ENCODE peak calls at places on chromosomes 1 and 21, in five cellular contexts. Y is Panc1, G is GM12878, F is HCT116, E is upper lobe of left lung. N is an unnamed sample.

GRCh38 chr1:100246738-100247137 is 2.9 kb downstream of the DBT start:
- ATAC-seq in F (no peak), E (no peak), G (no peak), Y (no peak), N (no peak)

GRCh38 chr1:222006715-222007114 is 264.8 kb upstream of the DUSP10 start:
- ATAC-seq in F (no peak), E (no peak), Y (no peak), G (no peak), N (no peak)

GRCh38 chr1:23103001-23103879 is 65.4 kb downstream of the LUZP1 start:
- ATAC-seq in E (no peak), G (peak; percentile 49), F (peak; percentile 49), Y (peak; percentile 66), N (no peak)

GRCh38 chr1:175757381-175758015 is 14.1 kb upstream of the TNR start:
- ATAC-seq in F (peak; percentile 100), Y (peak; percentile 94), E (no peak), G (peak; percentile 98), N (no peak)

GRCh38 chr21:46060596-46061061 is 37.3 kb upstream of the COL6A2 start:
- ATAC-seq in Y (peak; percentile 55), F (no peak), G (no peak), E (peak; percentile 23), N (peak; percentile 66)

GRCh38 chr1:55428944-55429931 is 214.1 kb upstream of the USP24 start:
- ATAC-seq in F (peak; percentile 95), G (no peak), E (peak; percentile 91), Y (peak; percentile 97), N (peak; percentile 92)

GRCh38 chr1:170309389-170310013 is 163.7 kb downstream of the NTMT2 start:
- ATAC-seq in G (no peak), Y (no peak), F (no peak), E (peak; percentile 62), N (peak; percentile 48)

GRCh38 chr1:23639460-23639859 is 52.1 kb upstream of the RPL11 start:
- ATAC-seq in G (no peak), E (no peak), Y (no peak), F (no peak), N (no peak)

GRCh38 chr21:41751621-41752020 is 15.2 kb downstream of the RIPK4 start:
- ATAC-seq in F (no peak), E (peak; percentile 60), G (no peak), Y (peak; percentile 33), N (no peak)

GRCh38 chr21:35075546-35075945 is 26.4 kb upstream of the RUNX1 start:
- ATAC-seq in E (no peak), Y (no peak), G (no peak), F (no peak), N (no peak)

GRCh38 chr21:38511198-38511597 is 12.9 kb upstream of the ERG start:
- ATAC-seq in F (no peak), Y (no peak), G (no peak), E (no peak), N (no peak)

GRCh38 chr1:162014202-162014601 is 9.5 kb downstream of the OLFML2B start:
- ATAC-seq in E (no peak), Y (no peak), F (no peak), G (no peak), N (no peak)

GRCh38 chr1:108817811-108818210 is 39.1 kb downstream of the AKNAD1 start:
- ATAC-seq in F (no peak), G (no peak), E (no peak), Y (no peak), N (no peak)

GRCh38 chr1:108817016-108817415 is 39.9 kb downstream of the AKNAD1 start:
- ATAC-seq in G (peak; percentile 46), F (peak; percentile 6), Y (peak; percentile 58), E (peak; percentile 84), N (no peak)

GRCh38 chr1:108814343-108815125 is 42.4 kb downstream of the AKNAD1 start:
- ATAC-seq in Y (no peak), E (no peak), G (no peak), F (no peak), N (peak; percentile 70)

GRCh38 chr1:108815566-108815965 is 41.3 kb downstream of the AKNAD1 start:
- ATAC-seq in Y (no peak), F (no peak), G (no peak), E (no peak), N (no peak)

DNA sequence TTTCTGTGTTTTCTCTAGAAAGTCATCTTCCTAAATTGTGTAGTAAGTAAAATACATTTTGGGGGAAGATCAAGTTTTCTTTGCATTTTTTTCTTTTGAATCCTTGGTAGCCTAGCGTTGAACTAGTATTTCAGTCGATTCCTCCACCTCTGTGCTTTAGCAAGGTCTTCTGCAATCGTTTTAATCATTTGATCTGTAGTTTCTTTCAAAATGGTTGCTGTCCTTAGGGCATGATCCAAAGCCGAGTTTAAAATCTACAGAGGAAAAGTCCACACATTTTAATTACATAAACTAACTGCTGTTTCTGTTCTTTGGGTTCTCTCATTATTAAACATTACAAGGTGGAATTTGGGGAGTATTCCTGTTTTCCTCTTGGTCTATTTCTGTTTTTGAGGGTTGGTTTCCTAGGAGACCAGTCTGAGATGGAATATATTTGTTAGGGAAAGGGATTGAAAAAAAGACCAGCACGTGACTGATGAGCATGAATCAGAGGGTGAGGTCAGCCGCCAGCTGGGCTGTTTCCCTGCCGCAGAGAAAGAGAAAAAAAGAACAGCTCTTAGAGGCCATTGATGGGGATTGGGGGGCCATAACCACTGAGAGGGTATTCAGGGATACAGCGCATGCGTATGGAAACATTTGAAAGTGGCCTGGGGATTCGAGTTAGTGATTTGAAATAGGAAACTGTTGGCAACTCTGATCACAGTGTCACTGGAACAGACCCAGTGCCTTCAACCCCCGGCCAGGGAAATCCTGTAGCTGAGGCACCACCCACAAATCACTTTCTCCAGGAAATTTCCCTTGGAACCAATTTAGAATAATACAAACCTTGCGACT is 40.6 kb downstream of the AKNAD1 start:
- ATAC-seq in Y (peak; percentile 76), F (peak; percentile 81), G (no peak), E (peak; percentile 78), N (peak; percentile 92)
- TF ChIP-seq POLR2AphosphoS5 in Y (no peak), F (no peak), G (no peak), E (no peak), N (peak; percentile 74)

GRCh38 chr1:41666991-41667631 is 182.6 kb upstream of the EDN2 start:
- ATAC-seq in E (no peak), F (no peak), Y (no peak), G (peak; percentile 77), N (no peak)
- H3K27ac ChIP-seq in E (no peak overlapping the region), F (no peak overlapping the region), Y (no peak overlapping the region), G (peak overlapping the region; percentile 71), N (no peak overlapping the region)

DNA sequence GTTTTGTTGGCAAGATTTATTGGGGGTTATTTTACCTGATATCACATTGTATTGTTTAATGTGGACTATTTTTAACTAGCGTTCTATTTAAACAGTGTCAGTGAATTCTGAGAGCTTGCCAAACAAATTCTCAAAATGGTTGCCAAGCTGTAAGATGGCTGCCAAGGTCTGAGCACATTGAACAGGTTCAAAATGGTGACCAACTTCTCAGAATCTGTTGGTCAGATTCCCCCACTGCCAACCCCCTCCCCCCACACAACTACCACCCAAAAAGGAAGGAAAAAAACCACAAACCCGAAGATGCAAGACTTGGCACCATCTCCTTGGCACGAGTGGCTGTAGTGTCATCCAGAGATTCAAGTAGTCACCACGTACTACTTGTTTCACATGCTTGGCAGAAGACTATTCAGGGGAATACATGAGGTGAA is 159.1 kb downstream of the NFIA start:
- ATAC-seq in F (no peak), E (no peak), Y (no peak), G (no peak), N (peak; percentile 83)
- TF ChIP-seq POLR2AphosphoS5 in F (no peak), E (no peak), Y (no peak), G (no peak), N (peak; percentile 95)

GRCh38 chr1:85576256-85576641 is 4.3 kb upstream of the CCN1 start:
- ATAC-seq in G (no peak), F (no peak), E (no peak), Y (no peak), N (no peak)

GRCh38 chr1:85579619-85580018 is 942 bp upstream of the CCN1 start:
- ATAC-seq in E (no peak), G (no peak), Y (no peak), F (no peak), N (no peak)

GRCh38 chr1:85578321-85579295 is 2.0 kb upstream of the CCN1 start:
- ATAC-seq in G (no peak), Y (no peak), E (no peak), F (no peak), N (peak; percentile 4)

GRCh38 chr1:85576642-85577420 is 3.7 kb upstream of the CCN1 start:
- ATAC-seq in E (peak; percentile 74), F (peak; percentile 70), Y (peak; percentile 59), G (peak; percentile 89), N (peak; percentile 75)

GRCh38 chr1:85577421-85578320 is 2.9 kb upstream of the CCN1 start:
- ATAC-seq in F (no peak), G (peak; percentile 43), Y (peak; percentile 7), E (no peak), N (no peak)
- H3K27ac ChIP-seq in F (peak overlapping the region; percentile 64), G (no peak overlapping the region), Y (peak overlapping the region; percentile 99), E (peak overlapping the region; percentile 95), N (peak overlapping the region; percentile 96)

GRCh38 chr1:27487927-27488522 is 1.9 kb downstream of the WASF2 start:
- ATAC-seq in Y (no peak), F (no peak), E (no peak), G (no peak), N (no peak)

GRCh38 chr1:27496604-27497155 is 6.7 kb upstream of the WASF2 start:
- ATAC-seq in F (peak; percentile 29), G (no peak), E (no peak), Y (peak; percentile 66), N (peak; percentile 59)

GRCh38 chr1:27488523-27489138 is 1.3 kb downstream of the WASF2 start:
- ATAC-seq in G (peak; percentile 10), E (no peak), F (no peak), Y (no peak), N (no peak)

GRCh38 chr1:27489973-27490741 is at the start of gene WASF2:
- ATAC-seq in G (peak; percentile 92), E (peak; percentile 99), F (peak; percentile 93), Y (peak; percentile 94), N (peak; percentile 98)

GRCh38 chr1:27491748-27492700 is 2.1 kb upstream of the WASF2 start:
- ATAC-seq in G (peak; percentile 27), F (no peak), E (no peak), Y (no peak), N (no peak)
- TF ChIP-seq POLR2AphosphoS5 in G (no peak), F (no peak), E (no peak), Y (no peak), N (peak; percentile 73)

GRCh38 chr21:25925936-25926335 is 191.2 kb downstream of the GABPA start:
- ATAC-seq in Y (no peak), E (peak; percentile 70), F (no peak), G (no peak), N (peak; percentile 79)
- H3K27ac ChIP-seq in Y (no peak overlapping the region), E (peak overlapping the region; percentile 73), F (no peak overlapping the region), G (no peak overlapping the region), N (no peak overlapping the region)